ENCODE peak calls at places on chromosomes 6 and 20, in ten cellular contexts. X is body of pancreas; M is prostate gland; B is CD8-positive, alpha-beta memory T cell; G is endodermal cell; V is neural progenitor cell; Y is left lung; W is CD4-positive, CD25-positive, alpha-beta regulatory T cell; K is GM23338; S is CD4-positive, alpha-beta memory T cell. C is an unnamed sample. For H3K4me1, the result is how much of the 10 kb centered on the place peaks cover.

GRCh38 chr6:5308066-5308465 is 46.8 kb downstream of the FARS2 start:
- DNase-seq in M (no peak), V (no peak), S (no peak), B (no peak), G (peak), K (peak), W (no peak), Y (no peak), X (no peak), C (no peak)

GRCh38 chr20:57980526-57980925 is 247.9 kb downstream of the ANKRD60 start:
- DNase-seq in Y (no peak), K (no peak), W (no peak), B (no peak), S (no peak), V (peak), M (no peak), G (no peak), X (no peak), C (no peak)

GRCh38 chr6:118965354-118965753 is 30.4 kb upstream of the MCM9 start:
- DNase-seq in S (no peak), B (no peak), K (no peak), V (no peak), X (no peak), W (no peak), Y (no peak), M (no peak), G (no peak), C (no peak)

GRCh38 chr6:155400022-155400965 is 55.3 kb downstream of the NOX3 start:
- DNase-seq in W (no peak), V (no peak), K (no peak), B (no peak), M (no peak), Y (no peak), X (no peak), S (no peak), G (no peak), C (no peak)

GRCh38 chr6:44269921-44270525 is at the start of gene TMEM151B:
- DNase-seq in K (peak), M (no peak), Y (no peak), W (no peak), B (peak), G (peak), X (no peak), S (no peak), V (peak), C (no peak)

GRCh38 chr20:21808863-21809664 is 103.6 kb downstream of the PAX1 start:
- DNase-seq in K (peak), S (no peak), G (peak), B (peak), M (peak), Y (peak), X (peak), W (peak), V (peak), C (peak)

GRCh38 chr20:62606551-62607201 is 35.6 kb upstream of the SLCO4A1 start:
- DNase-seq in S (no peak), X (peak), Y (peak), G (no peak), B (no peak), V (no peak), M (no peak), W (no peak), K (peak), C (no peak)

GRCh38 chr6:39213195-39213920 is 15.9 kb downstream of the KCNK5 start:
- DNase-seq in M (no peak), S (no peak), Y (no peak), G (no peak), W (no peak), B (no peak), K (no peak), X (no peak), V (no peak), C (no peak)

GRCh38 chr6:121944361-121944760 is 455.1 kb upstream of the HSF2 start:
- DNase-seq in Y (no peak), S (no peak), B (no peak), M (no peak), X (no peak), V (no peak), W (no peak), G (no peak), K (no peak), C (no peak)

GRCh38 chr20:5949943-5950270 is 426 bp downstream of the TRMT6 start:
- DNase-seq in Y (no peak), V (no peak), G (no peak), S (no peak), W (no peak), K (no peak), M (no peak), X (no peak), B (no peak), C (no peak)

GRCh38 chr6:3438190-3439167 is 18.4 kb downstream of the SLC22A23 start:
- DNase-seq in X (no peak), B (no peak), K (no peak), G (peak), M (peak), W (no peak), S (no peak), Y (no peak), V (no peak), C (no peak)

GRCh38 chr6:170114956-170115855 is 175.7 kb downstream of the DLL1 start:
- DNase-seq in V (no peak), G (peak), B (no peak), S (no peak), Y (peak), W (no peak), K (no peak), M (peak), X (peak), C (no peak)

GRCh38 chr6:128139519-128139918 is 238.7 kb upstream of the THEMIS start:
- DNase-seq in V (no peak), M (no peak), S (no peak), K (no peak), W (no peak), Y (no peak), X (no peak), B (no peak), G (no peak), C (no peak)

GRCh38 chr6:128138694-128139093 is 237.8 kb upstream of the THEMIS start:
- DNase-seq in X (no peak), V (no peak), G (no peak), K (no peak), B (no peak), Y (no peak), M (no peak), S (no peak), W (no peak), C (no peak)

GRCh38 chr6:128144320-128144719 is 243.5 kb upstream of the THEMIS start:
- DNase-seq in M (no peak), K (no peak), Y (no peak), B (no peak), S (no peak), W (no peak), G (no peak), X (no peak), V (no peak), C (no peak)
- H3K4me1 ChIP-seq in M (under half), K (under half), Y (under half), B (under half), S (under half), W (under half), G (under half), X (under half), V (under half), C (under half)

GRCh38 chr6:11040134-11040533 is 4.0 kb downstream of the ELOVL2 start:
- DNase-seq in M (no peak), S (no peak), B (no peak), G (no peak), V (no peak), K (no peak), X (no peak), W (no peak), Y (no peak), C (no peak)
- H3K27ac ChIP-seq in M (no peak), S (no peak), B (no peak), G (no peak), V (no peak), K (no peak), X (peak), W (no peak), Y (no peak), C (no peak)

GRCh38 chr20:13687827-13688226 is 49.1 kb upstream of the TASP1 start:
- DNase-seq in S (no peak), G (no peak), M (no peak), K (no peak), V (no peak), W (no peak), Y (no peak), B (no peak), X (no peak), C (no peak)

GRCh38 chr20:13690948-13691347 is 52.2 kb upstream of the TASP1 start:
- DNase-seq in V (no peak), X (no peak), Y (no peak), K (no peak), M (no peak), B (no peak), G (no peak), W (no peak), S (no peak), C (no peak)

GRCh38 chr20:13694420-13695150 is 55.9 kb upstream of the TASP1 start:
- DNase-seq in M (no peak), X (no peak), V (no peak), S (no peak), K (no peak), Y (no peak), G (no peak), B (no peak), W (no peak), C (no peak)

GRCh38 chr20:13692802-13693736 is 54.3 kb upstream of the TASP1 start:
- DNase-seq in G (no peak), W (no peak), K (no peak), Y (no peak), V (no peak), M (no peak), S (no peak), B (no peak), X (no peak), C (no peak)
- H3K4me1 ChIP-seq in G (under half), W (under half), K (under half), Y (under half), V (under half), M (under half), S (under half), B (under half), X (under half), C (under half)

GRCh38 chr6:94130458-94130857 is 711.1 kb upstream of the EPHA7 start:
- DNase-seq in S (no peak), W (no peak), V (peak), M (no peak), G (peak), B (no peak), K (peak), Y (no peak), X (no peak), C (no peak)
- H3K27ac ChIP-seq in S (no peak), W (no peak), V (peak), M (no peak), G (peak), B (no peak), K (no peak), Y (no peak), X (no peak), C (no peak)

DNA sequence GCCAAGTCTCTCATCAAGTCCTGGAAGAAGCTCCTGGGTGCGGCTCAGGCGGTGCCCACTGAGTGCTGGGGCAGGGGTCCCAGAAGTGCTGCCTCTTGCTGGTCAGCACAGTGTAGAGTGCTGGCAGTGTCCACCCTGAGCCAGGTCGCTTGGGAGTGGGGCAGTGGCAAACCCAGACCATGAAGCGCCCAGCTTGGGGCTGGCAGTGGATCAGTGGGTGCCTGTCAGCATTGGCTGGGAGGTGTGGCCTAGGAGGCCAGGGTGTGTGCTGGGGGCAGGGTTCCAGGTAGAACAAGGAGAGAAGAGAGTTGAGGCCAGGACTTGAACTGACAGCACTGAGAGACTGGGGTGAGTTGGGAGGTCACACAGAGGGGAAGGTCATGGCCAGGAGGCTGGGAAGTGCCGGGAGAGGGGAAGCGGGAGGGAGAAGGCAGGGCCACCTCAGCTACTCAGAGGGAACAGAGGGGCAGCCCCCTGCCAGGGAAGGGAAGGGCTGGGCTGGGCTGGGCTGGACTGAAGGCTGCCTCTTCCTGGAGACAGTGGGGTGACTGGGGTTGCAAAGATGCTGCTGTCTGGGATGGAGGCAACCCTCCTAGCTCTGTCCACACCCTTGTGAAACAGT is 4.1 kb downstream of the TCEA2 start:
- DNase-seq in M (no peak), S (no peak), X (no peak), G (no peak), B (no peak), W (no peak), V (no peak), Y (no peak), K (no peak), C (no peak)
- H3K4me1 ChIP-seq in M (under half), S (half or more), X (under half), G (under half), B (half or more), W (half or more), V (under half), Y (under half), K (under half), C (half or more)

DNA sequence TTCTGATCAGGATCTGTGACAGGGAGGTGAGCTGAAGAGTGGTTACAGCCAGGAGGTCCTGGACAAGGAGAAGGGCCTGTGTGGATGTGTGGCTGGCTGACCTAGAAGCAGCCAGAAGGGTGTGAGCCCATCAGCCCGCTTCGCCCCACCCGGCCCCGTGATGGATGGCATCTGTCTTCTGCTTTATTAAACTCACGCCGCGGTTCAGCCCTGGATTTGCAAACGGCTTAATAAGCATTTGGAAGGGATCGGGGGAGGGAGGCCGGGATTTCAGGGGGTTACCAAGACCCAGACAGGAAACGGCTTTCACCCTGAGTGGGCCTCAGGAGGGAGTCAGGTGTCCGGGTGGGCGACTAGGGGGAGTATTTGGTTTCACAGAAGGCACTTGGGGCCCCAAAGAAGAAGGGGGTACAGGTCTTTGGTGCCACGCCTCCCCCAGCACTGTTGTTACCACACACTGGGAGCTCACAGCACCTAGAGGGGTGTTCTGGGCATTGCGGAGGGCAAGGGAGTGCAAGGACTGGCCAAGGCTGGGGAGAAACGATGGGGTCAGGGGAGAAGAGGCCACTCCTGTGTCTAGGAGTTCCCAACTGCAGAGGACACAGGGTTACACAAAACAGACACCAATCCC is 53.8 kb upstream of the FOXP4 start:
- DNase-seq in V (no peak), G (no peak), M (no peak), B (no peak), W (no peak), S (no peak), Y (no peak), X (no peak), K (peak), C (no peak)
- H3K27ac ChIP-seq in V (no peak), G (no peak), M (no peak), B (no peak), W (no peak), S (no peak), Y (no peak), X (no peak), K (no peak), C (no peak)